ENCODE peak calls at places on chromosome 3, in five cellular contexts. E is K562, P is HepG2, D is H1, N is GM12878. V is an unnamed sample.

GRCh38 chr3:10170915-10171478 is 6.3 kb downstream of the IRAK2 start:
- DNase-seq in N (no peak), D (no peak), E (peak), P (no peak), V (no peak)

GRCh38 chr3:27224197-27224596 is 145.0 kb downstream of the NEK10 start:
- DNase-seq in N (no peak), E (no peak), D (no peak), P (no peak), V (no peak)

GRCh38 chr3:154431043-154431442 is 1.1 kb upstream of the GPR149 start:
- DNase-seq in N (no peak), D (no peak), P (no peak), E (no peak), V (no peak)

GRCh38 chr3:146326875-146327543 is 76.1 kb upstream of the PLSCR4 start:
- DNase-seq in E (no peak), D (no peak), N (no peak), P (peak), V (peak)

GRCh38 chr3:141486735-141487418 is at the start of gene RASA2:
- DNase-seq in E (peak), P (peak), N (no peak), D (peak), V (peak)

GRCh38 chr3:150128126-150128525 is 157.4 kb upstream of the PFN2 start:
- DNase-seq in P (no peak), E (no peak), N (no peak), D (no peak), V (no peak)

GRCh38 chr3:117526485-117527079 is 817.0 kb downstream of the TUSC7 start:
- DNase-seq in D (no peak), E (no peak), P (peak), N (no peak), V (no peak)

GRCh38 chr3:63607716-63608115 is 44.8 kb upstream of the SNTN start:
- DNase-seq in P (no peak), N (no peak), E (no peak), D (no peak), V (no peak)

GRCh38 chr3:98778383-98778782 is 15.2 kb downstream of the ST3GAL6 start:
- DNase-seq in N (no peak), E (no peak), P (no peak), D (no peak), V (no peak)

GRCh38 chr3:128112406-128112968 is 11.1 kb downstream of the RUVBL1 start:
- DNase-seq in P (no peak), E (no peak), N (peak), D (no peak), V (peak)

GRCh38 chr3:190019840-190020239 is 100.9 kb downstream of the P3H2 start:
- DNase-seq in E (no peak), D (no peak), P (no peak), N (no peak), V (no peak)

GRCh38 chr3:8239718-8240698 is 261.6 kb upstream of the LMCD1 start:
- DNase-seq in N (no peak), D (peak), P (peak), E (peak), V (peak)

GRCh38 chr3:65595997-65596300 is 442.8 kb downstream of the MAGI1 start:
- DNase-seq in N (no peak), D (no peak), P (no peak), E (no peak), V (no peak)

GRCh38 chr3:167851749-167852148 is 116.2 kb downstream of the SERPINI1 start:
- DNase-seq in N (no peak), P (no peak), D (no peak), E (no peak), V (no peak)

GRCh38 chr3:57393957-57394356 is 101.5 kb upstream of the ASB14 start:
- DNase-seq in E (no peak), P (no peak), D (no peak), N (no peak), V (no peak)

GRCh38 chr3:146382386-146382785 is 87.0 kb downstream of the PLSCR2 start:
- DNase-seq in D (no peak), N (no peak), P (peak), E (no peak), V (peak)

GRCh38 chr3:150607267-150608065 is 4.3 kb downstream of the SELENOT start:
- DNase-seq in P (peak), N (no peak), E (no peak), D (no peak), V (no peak)

GRCh38 chr3:157100997-157101396 is 59.0 kb downstream of the CCNL1 start:
- DNase-seq in E (no peak), N (no peak), D (no peak), P (no peak), V (no peak)

GRCh38 chr3:140758791-140759444 is 81.1 kb downstream of the TRIM42 start:
- DNase-seq in P (no peak), N (no peak), E (no peak), D (no peak), V (no peak)

GRCh38 chr3:150666167-150666566 is 37.6 kb downstream of the ERICH6 start:
- DNase-seq in E (no peak), P (no peak), D (no peak), N (no peak), V (no peak)

GRCh38 chr3:135311699-135312098 is 516.6 kb downstream of the EPHB1 start:
- DNase-seq in D (no peak), N (no peak), P (no peak), E (no peak), V (no peak)

GRCh38 chr3:105277656-105278055 is 89.1 kb upstream of the ALCAM start:
- DNase-seq in N (no peak), P (no peak), E (no peak), D (no peak), V (no peak)

GRCh38 chr3:66506154-66506553 is 5.3 kb upstream of the LRIG1 start:
- DNase-seq in P (no peak), E (no peak), N (no peak), D (no peak), V (no peak)

GRCh38 chr3:76470285-76470684 is 569.6 kb upstream of the ROBO2 start:
- DNase-seq in P (no peak), E (no peak), N (no peak), D (no peak), V (no peak)

GRCh38 chr3:1805331-1805730 is 293.3 kb upstream of the CNTN4 start:
- DNase-seq in P (no peak), E (no peak), D (no peak), N (no peak), V (no peak)

GRCh38 chr3:121942116-121942786 is 48.0 kb downstream of the SLC15A2 start:
- DNase-seq in P (no peak), E (no peak), N (no peak), D (no peak), V (no peak)

GRCh38 chr3:158668506-158668905 is 3.9 kb downstream of the LXN start:
- DNase-seq in P (no peak), N (no peak), D (no peak), E (no peak), V (no peak)

DNA sequence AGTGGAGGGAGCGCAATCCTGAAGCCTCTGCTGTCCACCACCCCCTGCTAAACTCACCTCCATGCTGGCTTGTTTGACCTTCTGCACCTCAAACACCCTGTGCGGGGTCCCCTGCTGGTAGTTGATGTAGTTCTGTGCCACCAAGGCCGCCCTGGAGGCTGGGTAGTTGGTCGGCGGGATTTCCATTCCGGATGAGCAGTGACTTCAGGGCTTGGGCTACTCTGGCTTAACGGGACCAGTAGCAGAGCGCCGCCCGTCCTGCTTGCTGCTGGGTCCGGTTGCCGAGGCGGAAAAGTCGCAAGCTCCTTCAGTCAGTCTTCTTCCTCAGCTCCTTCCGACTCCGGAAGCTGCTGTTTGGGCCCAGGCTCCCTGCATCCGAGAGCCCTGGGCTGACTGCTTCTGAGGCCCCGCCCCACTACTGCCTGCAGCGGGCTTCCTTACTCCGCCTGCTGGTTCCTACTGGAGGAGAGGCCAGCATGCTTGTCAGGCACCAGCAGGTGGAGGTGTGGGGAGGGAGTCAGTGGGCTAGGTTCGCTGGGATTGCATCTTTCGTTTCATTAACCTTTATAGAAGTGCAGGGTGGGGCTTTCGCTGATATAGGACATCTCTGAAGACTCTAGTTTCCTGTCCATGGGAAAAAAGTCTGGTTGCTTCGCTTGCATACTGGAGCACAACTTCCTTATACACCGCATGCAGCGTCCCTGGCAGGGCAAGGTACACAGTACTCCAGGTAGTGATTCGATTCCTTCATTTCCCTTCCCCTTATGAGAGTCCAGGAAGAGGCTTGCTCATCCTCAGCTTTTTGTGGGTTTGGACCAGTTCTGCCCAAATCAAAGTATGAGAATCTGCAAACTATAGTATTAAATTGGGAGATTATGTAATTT is at the start of gene LXN:
- DNase-seq in N (peak), P (peak), D (peak), E (peak), V (peak)
- TF ChIP-seq HDAC2 in N (no peak), P (no peak), D (no peak), E (no peak), V (no peak)

DNA sequence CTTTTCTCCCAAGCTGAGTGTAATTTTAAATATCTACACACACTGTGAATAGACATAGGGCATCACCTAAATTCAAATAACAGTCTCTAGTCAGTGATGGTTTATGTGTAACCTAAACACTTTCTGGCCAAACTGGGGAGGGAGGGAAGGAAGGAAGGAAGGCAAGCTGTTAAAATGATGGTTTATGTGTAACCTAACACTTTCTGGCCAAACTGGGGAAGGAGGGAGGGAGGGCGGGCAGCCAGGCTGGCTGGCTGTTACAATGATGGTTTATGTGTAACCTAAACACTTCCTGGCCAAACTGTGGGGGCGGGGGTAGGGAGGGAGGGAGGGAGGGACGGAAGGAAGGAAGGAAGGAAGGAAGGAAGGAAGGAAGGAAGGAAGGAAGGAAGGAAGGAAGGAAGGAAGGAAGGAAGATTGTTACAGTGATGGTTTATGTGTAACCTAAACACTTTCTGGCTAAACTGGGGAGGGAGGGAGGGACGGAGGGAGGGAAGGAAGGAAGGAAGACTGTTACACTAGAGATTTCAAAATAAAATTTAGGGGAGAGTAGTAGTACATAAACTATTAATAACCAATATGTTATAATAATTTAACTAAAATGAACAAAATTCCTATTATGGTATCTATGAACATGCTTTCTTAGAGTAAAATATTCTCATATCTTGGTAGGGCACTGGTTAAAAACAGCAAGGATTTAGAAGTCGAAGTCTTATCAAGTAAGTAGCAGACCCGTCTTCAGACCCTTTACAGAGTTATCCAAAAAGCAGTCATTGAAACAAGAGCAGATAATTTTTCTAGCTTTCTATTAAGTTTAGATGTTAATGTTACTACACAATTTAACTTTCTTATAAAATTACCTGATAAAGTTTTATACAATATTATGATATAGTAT is 148.1 kb downstream of the LMLN start:
- DNase-seq in N (no peak), D (no peak), P (no peak), E (peak), V (no peak)
- TF ChIP-seq HDAC2 in N (no peak), D (no peak), P (no peak), E (no peak), V (no peak)

GRCh38 chr3:72802001-72802400 is 46.2 kb downstream of the SHQ1 start:
- DNase-seq in N (no peak), P (no peak), E (no peak), D (no peak), V (no peak)

GRCh38 chr3:72800869-72801268 is 47.4 kb downstream of the SHQ1 start:
- DNase-seq in P (no peak), D (no peak), E (no peak), N (no peak), V (no peak)

GRCh38 chr3:72794079-72794478 is 54.2 kb downstream of the SHQ1 start:
- DNase-seq in N (no peak), D (no peak), E (no peak), P (no peak), V (no peak)

GRCh38 chr3:72798552-72799195 is 49.6 kb downstream of the SHQ1 start:
- DNase-seq in P (no peak), E (no peak), N (no peak), D (no peak), V (no peak)

DNA sequence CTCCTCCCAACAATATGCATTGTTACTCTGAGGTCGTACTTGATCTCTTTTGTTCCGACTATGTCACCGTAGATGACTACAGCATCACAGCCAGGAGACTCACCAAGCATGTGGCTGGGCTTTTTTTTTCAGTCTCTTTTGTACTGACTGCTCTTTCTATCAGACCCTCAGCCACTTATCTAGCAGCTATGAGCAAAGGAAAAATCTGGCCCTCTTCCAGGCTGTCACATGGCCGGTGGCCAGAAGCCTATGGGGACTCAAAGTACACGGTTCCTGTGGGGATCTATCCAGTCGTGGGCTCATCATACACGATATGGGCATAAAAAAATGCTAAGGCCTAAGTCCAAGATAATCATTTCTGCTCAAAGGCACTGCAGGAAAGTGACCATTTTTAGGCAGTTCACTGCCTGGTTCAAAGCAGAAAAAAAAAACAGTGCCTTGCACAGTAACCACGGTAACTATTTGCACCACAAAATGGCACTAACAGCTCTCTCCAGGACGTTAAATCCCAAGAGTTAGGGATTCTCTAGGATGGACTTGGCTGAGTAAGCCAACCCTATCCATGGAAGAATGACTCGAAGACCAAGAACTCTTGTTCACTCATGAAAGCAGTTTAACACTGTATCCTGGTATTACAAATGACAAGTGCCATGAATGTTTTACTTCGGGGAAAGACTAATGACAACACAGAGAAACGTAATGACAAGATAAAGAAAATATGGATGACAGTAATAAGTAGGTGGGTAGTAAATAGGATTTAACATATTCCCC is 50.3 kb downstream of the SHQ1 start:
- DNase-seq in N (no peak), D (no peak), E (peak), P (peak), V (no peak)
- TF ChIP-seq HDAC2 in N (no peak), D (no peak), E (no peak), P (no peak), V (no peak)

DNA sequence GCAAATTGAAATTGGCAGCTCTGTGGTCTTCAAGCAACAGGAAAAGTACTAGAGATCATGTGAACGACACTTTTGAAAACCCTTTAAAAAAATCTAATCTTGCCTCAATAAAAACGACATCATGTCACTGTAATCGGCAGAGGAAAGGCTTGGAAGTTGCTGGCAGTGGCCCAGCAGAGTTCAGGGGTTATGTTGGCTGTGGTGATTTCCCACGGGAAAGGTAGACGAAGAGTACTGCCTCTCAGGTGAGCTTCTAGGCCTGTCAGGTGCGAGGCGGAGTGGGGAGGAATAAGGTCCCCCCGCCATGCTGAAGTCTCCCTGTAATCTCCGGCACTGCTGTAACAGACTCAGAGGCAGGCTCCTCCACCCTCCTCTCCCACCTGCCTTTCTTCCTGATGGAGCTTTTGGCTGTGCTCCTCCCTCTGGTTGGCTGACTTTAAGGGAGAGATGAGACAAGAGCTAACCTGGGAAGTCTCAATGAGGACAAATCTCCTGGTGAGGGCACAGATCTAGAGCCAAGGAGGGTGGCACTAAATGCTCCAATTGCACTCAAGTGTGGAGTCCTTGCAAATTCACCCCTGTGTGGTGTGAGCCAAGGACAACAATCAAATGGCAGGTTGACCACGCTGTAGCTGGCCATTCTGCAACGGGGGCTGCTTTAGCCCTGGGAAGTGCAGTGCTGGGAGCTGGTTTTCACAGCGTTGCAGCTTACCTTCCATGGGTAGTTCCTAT is 18.7 kb upstream of the HES1 start:
- DNase-seq in E (no peak), P (no peak), D (no peak), N (no peak), V (no peak)
- TF ChIP-seq HDAC2 in E (no peak), P (no peak), D (no peak), N (no peak), V (no peak)

GRCh38 chr3:78606756-78607155 is 1161.0 kb downstream of the ROBO1 start:
- DNase-seq in D (no peak), E (no peak), N (no peak), P (no peak), V (no peak)

GRCh38 chr3:78601249-78601648 is 1166.5 kb downstream of the ROBO1 start:
- DNase-seq in N (no peak), D (no peak), E (no peak), P (no peak), V (no peak)

GRCh38 chr3:78605178-78605577 is 1162.6 kb downstream of the ROBO1 start:
- DNase-seq in P (no peak), N (no peak), D (no peak), E (no peak), V (no peak)

DNA sequence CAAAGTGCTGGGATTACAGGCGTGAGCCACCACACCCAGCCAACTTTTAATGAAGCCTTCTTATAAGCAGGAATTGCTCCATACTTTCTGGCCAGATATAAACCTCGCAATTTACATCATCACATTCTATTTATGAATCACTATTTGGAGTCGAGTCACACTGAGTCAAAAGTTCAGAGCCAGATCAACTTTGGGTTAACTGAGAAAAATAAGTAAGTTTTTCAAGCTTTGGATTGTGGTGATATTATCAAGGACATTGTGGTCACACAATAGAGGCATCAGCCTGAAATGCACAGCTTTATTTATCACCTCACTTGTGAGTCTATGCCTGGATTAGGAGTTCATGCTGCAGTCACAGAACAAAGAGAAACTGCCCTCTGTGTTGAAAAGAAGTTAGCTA is 1163.5 kb downstream of the ROBO1 start:
- DNase-seq in E (no peak), D (no peak), N (no peak), P (no peak), V (no peak)
- TF ChIP-seq HDAC2 in E (no peak), D (no peak), N (no peak), P (no peak), V (no peak)